ENCODE peak calls at places on chromosomes 13 and 19, in six cellular contexts. Q is neuronal stem cell, P is transverse colon, N is tibial nerve, V is pancreas, I is cardiac muscle cell. X is an unnamed sample.

GRCh38 chr13:83065136-83065535 is 817.1 kb downstream of the SLITRK1 start:
- DNase-seq in I (no peak), P (peak; percentile 24), V (no peak), N (peak; percentile 75), Q (no peak), X (no peak)

GRCh38 chr19:17743874-17744273 is 7.4 kb upstream of the FCHO1 start:
- DNase-seq in I (no peak), N (no peak), Q (no peak), V (no peak), P (no peak), X (no peak)

GRCh38 chr13:104571161-104571889 is 1505.1 kb upstream of the SLC10A2 start:
- DNase-seq in Q (peak; percentile 51), I (peak; percentile 81), N (peak; percentile 85), V (no peak), P (peak; percentile 69), X (no peak)

GRCh38 chr13:52994051-52994450 is 34.6 kb upstream of the OLFM4 start:
- DNase-seq in Q (no peak), P (no peak), I (no peak), N (no peak), V (no peak), X (no peak)

GRCh38 chr19:23392706-23393105 is 2.6 kb downstream of the ZNF91 start:
- DNase-seq in Q (no peak), V (no peak), N (no peak), I (no peak), P (no peak), X (no peak)

GRCh38 chr19:12668937-12669271 is 2.3 kb downstream of the WDR83 start:
- DNase-seq in N (peak; percentile 70), P (peak; percentile 62), I (peak; percentile 55), Q (no peak), V (peak; percentile 84), X (peak; percentile 60)

GRCh38 chr13:32150794-32151193 is 119.2 kb downstream of the FRY start:
- DNase-seq in V (no peak), P (peak; percentile 33), Q (no peak), N (peak; percentile 45), I (no peak), X (no peak)

GRCh38 chr19:45267296-45267695 is 16.2 kb downstream of the MARK4 start:
- DNase-seq in P (no peak), V (no peak), I (no peak), Q (no peak), N (no peak), X (no peak)

GRCh38 chr19:22446605-22447004 is 24.5 kb upstream of the ZNF98 start:
- DNase-seq in I (no peak), Q (no peak), P (no peak), V (no peak), N (no peak), X (no peak)

GRCh38 chr13:114099918-114100445 is 32.4 kb downstream of the RASA3 start:
- DNase-seq in Q (no peak), V (peak; percentile 64), P (peak; percentile 26), N (no peak), I (peak; percentile 62), X (peak; percentile 59)

GRCh38 chr13:60335531-60335930 is 61.5 kb upstream of the TDRD3 start:
- DNase-seq in Q (no peak), P (no peak), N (no peak), I (no peak), V (no peak), X (no peak)

GRCh38 chr19:18112989-18113478 is 15.5 kb downstream of the MAST3 start:
- DNase-seq in N (peak; percentile 84), P (peak; percentile 91), I (peak; percentile 89), Q (peak; percentile 77), V (no peak), X (peak; percentile 62)

GRCh38 chr19:1156305-1156801 is 17.7 kb downstream of the SBNO2 start:
- DNase-seq in P (no peak), Q (no peak), I (no peak), V (no peak), N (no peak), X (no peak)

GRCh38 chr19:23527797-23528196 is 132.5 kb upstream of the ZNF91 start:
- DNase-seq in P (no peak), N (no peak), Q (no peak), I (no peak), V (no peak), X (no peak)

GRCh38 chr19:49553451-49554271 is 25.9 kb downstream of the RCN3 start:
- DNase-seq in V (peak; percentile 87), P (peak; percentile 70), N (no peak), Q (no peak), I (no peak), X (peak; percentile 32)
- H3K4me1 ChIP-seq in V (no peaks in the 10 kb centered on the region), P (peaks cover 19% of the 10 kb centered on the region), N (peaks cover 12% of the 10 kb centered on the region), Q (no peaks in the 10 kb centered on the region), I (peaks cover 9% of the 10 kb centered on the region), X (peaks cover 97% of the 10 kb centered on the region)

DNA sequence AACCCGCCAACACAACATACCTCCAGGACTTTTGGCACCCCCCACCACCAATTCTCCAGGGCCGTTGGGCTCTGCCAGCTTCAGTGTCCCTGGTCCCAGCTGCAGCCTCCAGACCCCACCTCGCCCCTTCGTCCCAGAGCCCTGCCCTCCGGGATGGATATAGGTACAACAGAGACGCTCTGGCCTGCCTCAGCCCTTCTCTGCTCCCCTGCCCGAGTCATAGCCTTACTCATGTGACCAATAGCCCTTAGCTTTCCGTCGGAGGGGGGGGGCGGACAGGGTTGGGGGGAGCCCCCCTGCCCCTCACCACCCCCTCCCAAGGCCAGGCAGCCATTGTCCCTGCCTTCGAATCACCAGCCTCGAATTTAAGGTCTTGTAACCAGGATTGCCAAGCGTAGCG is 70.8 kb upstream of the NFIC start:
- DNase-seq in N (no peak), P (no peak), V (no peak), Q (no peak), I (no peak), X (no peak)
- H3K27me3 ChIP-seq in N (no peaks in the 10 kb centered on the region), P (peaks cover 75% of the 10 kb centered on the region), V (no peaks in the 10 kb centered on the region), Q (no peaks in the 10 kb centered on the region), I (no peaks in the 10 kb centered on the region), X (peaks cover 3% of the 10 kb centered on the region)

DNA sequence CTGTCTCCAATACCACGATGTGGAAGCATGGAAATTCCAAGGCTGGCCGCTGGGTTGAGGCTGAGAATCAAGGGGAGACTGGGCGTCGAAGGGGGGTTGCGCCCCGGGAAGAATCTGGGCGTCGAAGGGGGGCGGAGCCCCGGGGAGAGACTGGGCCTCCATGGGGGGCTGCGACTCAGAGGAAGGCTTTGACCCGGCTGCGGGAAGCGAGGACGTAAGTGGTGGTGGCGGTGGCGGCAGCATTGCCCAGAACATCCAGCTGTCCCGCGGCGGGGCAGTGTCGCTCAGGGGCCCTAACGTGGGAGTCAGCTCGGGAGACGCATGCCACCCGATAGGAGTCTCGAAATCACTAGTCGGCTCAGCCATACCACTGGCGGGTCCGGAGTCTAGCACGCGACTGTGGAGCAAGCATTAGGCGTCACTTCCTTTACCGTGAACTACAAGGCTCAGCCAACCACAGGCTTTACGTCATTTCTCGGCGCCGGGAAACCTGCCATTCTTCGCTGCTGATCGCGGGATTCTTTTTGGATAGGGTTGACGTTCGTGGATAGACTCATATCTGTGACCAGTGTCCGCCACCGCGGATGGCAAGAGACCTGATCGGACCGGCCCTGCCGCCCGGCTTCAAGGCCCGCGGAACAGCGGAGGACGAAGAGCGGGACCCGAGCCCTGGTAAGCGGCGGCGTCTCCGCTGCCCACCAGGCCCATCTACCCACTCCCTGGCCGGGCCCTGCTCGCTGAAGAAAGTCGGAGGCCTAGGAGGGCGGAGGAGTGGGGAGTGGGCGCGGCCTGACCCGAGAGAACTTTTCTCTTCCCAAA is at the start of the genes GPALPP1 and NUFIP1:
- DNase-seq in V (peak; percentile 93), P (peak; percentile 94), I (peak; percentile 99), N (peak; percentile 95), Q (peak; percentile 91), X (peak; percentile 96)
- H3K4me1 ChIP-seq in V (peaks cover 7% of the 10 kb centered on the region), P (peaks cover 14% of the 10 kb centered on the region), I (peaks cover 14% of the 10 kb centered on the region), N (peaks cover 19% of the 10 kb centered on the region), Q (peaks cover 8% of the 10 kb centered on the region), X (peaks cover 37% of the 10 kb centered on the region)

DNA sequence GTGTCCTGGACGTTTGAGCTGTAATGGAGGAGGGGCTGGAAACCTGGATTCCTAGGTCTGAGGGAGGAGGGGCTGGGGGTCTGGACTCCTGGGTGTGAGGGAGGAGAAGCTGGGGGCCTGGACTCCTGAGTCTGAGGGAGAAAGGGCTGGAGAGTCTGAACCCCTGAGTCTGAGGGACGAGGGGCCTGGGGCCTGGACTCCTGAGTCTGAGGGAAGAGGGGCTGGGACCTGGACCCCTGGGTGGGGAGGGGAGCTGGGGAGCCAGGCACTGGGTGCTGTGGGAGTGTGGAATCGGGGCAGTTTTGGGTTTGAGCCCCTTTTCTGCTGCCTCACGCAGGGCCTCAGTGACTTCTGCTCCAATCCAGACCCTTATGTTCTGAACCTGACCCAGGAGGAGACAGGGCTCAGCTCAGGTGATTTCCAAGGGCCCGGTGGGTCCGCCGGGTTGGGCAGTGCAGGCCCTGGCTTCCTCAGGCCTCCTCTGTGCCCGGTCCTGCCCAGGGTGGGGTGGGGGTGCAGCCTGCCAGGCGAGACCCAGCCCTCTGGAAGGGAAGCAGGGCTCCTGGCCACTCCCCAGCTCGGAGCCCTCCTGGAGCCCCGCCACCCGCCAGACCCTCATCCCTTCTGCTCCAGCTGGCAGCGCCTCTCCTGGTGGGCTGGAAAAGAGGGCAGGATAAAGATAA is 14.4 kb downstream of the TTYH1 start:
- DNase-seq in P (no peak), I (no peak), V (peak; percentile 79), N (no peak), Q (no peak), X (no peak)
- H3K27me3 ChIP-seq in P (peaks cover 63% of the 10 kb centered on the region), I (peaks cover 5% of the 10 kb centered on the region), V (no peaks in the 10 kb centered on the region), N (no peaks in the 10 kb centered on the region), Q (no peaks in the 10 kb centered on the region), X (peaks cover 13% of the 10 kb centered on the region)

DNA sequence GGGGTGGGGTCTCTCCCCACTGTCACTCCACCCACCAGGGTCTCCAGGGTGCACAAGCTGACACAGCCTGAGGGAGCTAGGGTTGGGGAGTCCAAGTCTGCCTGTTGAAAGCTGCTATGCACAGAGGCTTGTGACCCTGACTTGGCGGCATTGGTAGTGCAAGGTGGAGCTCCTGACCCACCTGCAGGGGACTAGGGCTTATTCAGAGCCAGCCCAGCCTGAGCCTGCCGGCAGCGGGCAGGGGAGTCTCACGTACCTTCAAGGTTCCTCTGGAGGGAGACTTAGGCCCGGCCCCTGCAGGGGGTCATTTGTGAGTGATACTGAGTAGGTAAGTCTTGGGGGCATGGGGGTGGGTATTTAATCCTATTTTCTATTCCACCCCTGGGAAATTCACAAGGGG is 4.7 kb downstream of the KCTD15 start:
- DNase-seq in V (peak; percentile 59), I (no peak), N (no peak), P (no peak), Q (no peak), X (no peak)
- H3K4me1 ChIP-seq in V (no peaks in the 10 kb centered on the region), I (peaks cover 12% of the 10 kb centered on the region), N (peaks cover 4% of the 10 kb centered on the region), P (peaks cover 21% of the 10 kb centered on the region), Q (peaks cover 8% of the 10 kb centered on the region), X (peaks cover 17% of the 10 kb centered on the region)

GRCh38 chr13:111609631-111610030 is 289.2 kb downstream of the TEX29 start:
- DNase-seq in V (no peak), I (no peak), P (no peak), N (no peak), Q (no peak), X (no peak)
- H3K27me3 ChIP-seq in V (no peaks in the 10 kb centered on the region), I (peaks cover 4% of the 10 kb centered on the region), P (no peaks in the 10 kb centered on the region), N (no peaks in the 10 kb centered on the region), Q (no peaks in the 10 kb centered on the region), X (no peaks in the 10 kb centered on the region)

GRCh38 chr13:51422484-51422883 is 30.4 kb downstream of the INTS6 start:
- DNase-seq in V (no peak), P (no peak), I (no peak), N (no peak), Q (no peak), X (no peak)
- H3K4me1 ChIP-seq in V (peaks cover 57% of the 10 kb centered on the region), P (peaks cover 6% of the 10 kb centered on the region), I (no peaks in the 10 kb centered on the region), N (peaks cover 6% of the 10 kb centered on the region), Q (no peaks in the 10 kb centered on the region), X (peaks cover 72% of the 10 kb centered on the region)

GRCh38 chr19:35859414-35859813 is 2.7 kb downstream of the KIRREL2 start:
- DNase-seq in Q (no peak), P (no peak), I (no peak), V (peak; percentile 46), N (no peak), X (no peak)
- H3K27me3 ChIP-seq in Q (no peaks in the 10 kb centered on the region), P (peaks cover 90% of the 10 kb centered on the region), I (peaks cover 47% of the 10 kb centered on the region), V (no peaks in the 10 kb centered on the region), N (no peaks in the 10 kb centered on the region), X (peaks cover 21% of the 10 kb centered on the region)

X was measured in CD4-positive, alpha-beta memory T cell.